ENCODE peak calls at places on chromosomes 2 and 18, in eight cellular contexts. P is K562, V is H1, O is HCT116, I is stomach, B is sigmoid colon, X is breast epithelium, G is spleen. C is an unnamed sample.

GRCh38 chr2:133884739-133885381 is 316.6 kb upstream of the NCKAP5 start:
- DNase-seq in G (no peak), B (no peak), O (no peak), V (peak; percentile 30), P (no peak), X (no peak), I (no peak), C (no peak)

GRCh38 chr2:74345272-74345943 is 2.2 kb upstream of the SLC4A5 start:
- DNase-seq in V (no peak), P (no peak), G (no peak), B (no peak), I (no peak), O (no peak), X (no peak), C (no peak)

GRCh38 chr18:35837922-35838496 is 134.5 kb upstream of the RMP24 start:
- DNase-seq in I (no peak), G (no peak), X (no peak), B (no peak), P (no peak), O (no peak), V (no peak), C (no peak)

GRCh38 chr2:200377774-200378336 is 71.4 kb downstream of the SPATS2L start:
- DNase-seq in I (peak; percentile 57), G (no peak), O (peak; percentile 57), B (no peak), X (no peak), P (peak; percentile 59), V (no peak), C (no peak)

GRCh38 chr2:101501443-101501842 is 26.5 kb upstream of the RFX8 start:
- DNase-seq in B (no peak), X (no peak), P (no peak), O (no peak), G (no peak), I (no peak), V (no peak), C (no peak)

GRCh38 chr2:6074303-6074702 is 382.1 kb downstream of the SOX11 start:
- DNase-seq in B (no peak), I (no peak), O (no peak), P (no peak), G (no peak), V (no peak), X (no peak), C (no peak)

GRCh38 chr18:43970656-43971055 is 693.4 kb upstream of the SYT4 start:
- DNase-seq in O (no peak), I (no peak), P (no peak), B (no peak), G (no peak), V (no peak), X (no peak), C (no peak)

GRCh38 chr2:134127496-134127895 is 126.4 kb upstream of the MGAT5 start:
- DNase-seq in V (no peak), I (no peak), B (no peak), P (no peak), G (no peak), X (no peak), O (no peak), C (no peak)

GRCh38 chr18:13716916-13717315 is 9.4 kb downstream of the FAM210A start:
- DNase-seq in I (no peak), P (no peak), O (no peak), B (no peak), G (no peak), V (no peak), X (no peak), C (no peak)

GRCh38 chr18:52531836-52532235 is 191.8 kb downstream of the DCC start:
- DNase-seq in X (no peak), P (no peak), O (no peak), G (no peak), B (no peak), V (no peak), I (no peak), C (no peak)

GRCh38 chr2:71700041-71700879 is 246.9 kb downstream of the DYSF start:
- DNase-seq in G (peak; percentile 59), X (peak; percentile 93), V (no peak), P (no peak), B (peak; percentile 59), I (no peak), O (no peak), C (no peak)

GRCh38 chr2:48209214-48209885 is 303.1 kb upstream of the FBXO11 start:
- DNase-seq in V (no peak), X (no peak), G (no peak), I (no peak), O (no peak), P (no peak), B (no peak), C (peak; percentile 62)

GRCh38 chr2:176729706-176730569 is 460.7 kb downstream of the MTX2 start:
- DNase-seq in I (no peak), P (no peak), V (no peak), B (no peak), O (no peak), G (no peak), X (peak; percentile 23), C (no peak)

GRCh38 chr18:47873625-47874024 is 56.8 kb downstream of the SMAD2 start:
- DNase-seq in P (no peak), X (no peak), G (no peak), O (no peak), V (no peak), B (no peak), I (no peak), C (no peak)

DNA sequence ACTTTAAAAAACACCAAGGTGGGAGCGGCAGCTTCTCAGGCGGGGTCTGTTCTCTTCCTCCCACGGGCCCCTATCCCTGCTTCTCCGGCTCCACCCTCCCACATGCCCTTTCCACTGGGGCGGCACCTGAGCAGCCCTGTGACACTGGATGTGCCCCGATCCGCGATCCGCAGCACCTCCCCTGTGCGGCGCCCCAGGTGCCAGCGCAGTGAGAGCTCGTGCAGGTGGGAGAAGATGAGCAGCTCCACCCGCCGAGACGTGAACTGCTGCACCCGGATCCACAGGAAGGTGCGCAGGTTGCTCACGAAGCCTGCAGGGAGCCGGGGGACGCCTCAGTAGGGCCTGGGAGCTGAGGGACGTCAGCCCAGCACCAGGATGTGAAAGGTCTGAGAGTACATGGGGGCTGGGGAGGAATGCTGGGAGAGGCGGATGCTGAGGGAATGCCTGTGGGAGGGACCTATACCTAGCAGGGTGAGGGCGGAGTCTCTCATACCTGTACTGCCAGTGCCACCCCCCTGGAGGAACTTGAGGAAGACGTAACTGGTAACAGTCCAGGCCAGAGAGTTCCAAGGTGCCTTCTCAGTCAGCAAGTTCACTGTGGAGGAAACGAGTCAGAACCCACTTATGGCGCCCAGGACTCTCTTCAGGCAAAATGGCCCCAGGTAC is 2.8 kb downstream of the ABCB6 start:
- DNase-seq in I (no peak), P (no peak), X (no peak), O (no peak), B (no peak), V (no peak), G (no peak), C (no peak)
- TF ChIP-seq POLR2A in I (no peak), P (no peak), X (no peak), O (no peak), B (no peak), V (no peak), G (no peak), C (no peak)

DNA sequence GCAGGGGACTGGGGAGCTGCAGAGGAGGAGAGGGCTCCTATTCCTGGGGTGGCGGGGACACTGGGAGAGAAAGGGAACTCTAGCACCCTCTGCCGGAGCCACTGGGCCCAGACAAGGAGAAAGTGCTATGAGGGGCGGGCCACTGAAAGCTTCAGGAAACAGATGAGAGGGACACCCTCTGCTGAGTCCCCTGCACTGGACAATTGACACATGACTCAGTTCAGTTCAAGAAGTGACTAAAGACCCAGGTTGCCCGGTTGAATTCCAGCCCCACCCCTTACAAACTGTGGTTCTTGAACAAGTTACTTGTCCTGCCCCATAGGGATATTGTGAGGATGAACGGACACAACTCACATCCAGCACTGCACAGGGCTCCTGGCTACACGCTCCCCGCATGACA is 5.0 kb downstream of the RUFY4 start:
- DNase-seq in V (peak; percentile 86), X (no peak), I (peak; percentile 47), P (peak; percentile 46), G (peak; percentile 85), O (peak; percentile 7), B (no peak), C (peak; percentile 90)
- TF ChIP-seq POLR2AphosphoS5 in V (no peak), X (no peak), I (no peak), P (no peak), G (no peak), O (no peak), B (no peak), C (no peak)

DNA sequence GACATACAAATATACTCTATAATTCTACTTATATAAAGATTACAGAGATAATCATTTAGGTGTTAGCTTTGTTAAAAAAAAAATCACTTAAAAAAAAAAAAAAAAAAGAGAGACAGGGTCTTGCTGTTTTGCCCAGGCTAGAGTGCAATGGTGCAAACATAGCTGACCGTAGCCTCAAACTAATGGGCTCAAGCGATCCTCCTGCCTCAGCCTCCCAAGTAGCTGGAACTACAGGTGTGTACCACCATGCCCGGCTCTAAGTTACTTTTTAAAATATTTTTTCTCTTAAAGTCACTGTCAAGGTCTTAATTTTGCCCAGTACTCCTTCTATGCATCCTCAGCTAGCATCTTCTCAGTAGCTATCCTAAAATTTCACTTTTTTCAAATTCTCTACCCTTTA is 77.2 kb upstream of the SLC25A52 start:
- DNase-seq in I (no peak), B (no peak), G (no peak), V (no peak), P (no peak), O (no peak), X (no peak), C (no peak)
- H3K36me3 ChIP-seq in I (peaks cover 82% of the 10 kb centered on the region), B (peaks cover 40% of the 10 kb centered on the region), G (peaks cover 9% of the 10 kb centered on the region), V (no peaks in the 10 kb centered on the region), P (peaks cover 68% of the 10 kb centered on the region), O (peaks cover 26% of the 10 kb centered on the region), X (peaks cover 12% of the 10 kb centered on the region), C (peaks cover 78% of the 10 kb centered on the region)

DNA sequence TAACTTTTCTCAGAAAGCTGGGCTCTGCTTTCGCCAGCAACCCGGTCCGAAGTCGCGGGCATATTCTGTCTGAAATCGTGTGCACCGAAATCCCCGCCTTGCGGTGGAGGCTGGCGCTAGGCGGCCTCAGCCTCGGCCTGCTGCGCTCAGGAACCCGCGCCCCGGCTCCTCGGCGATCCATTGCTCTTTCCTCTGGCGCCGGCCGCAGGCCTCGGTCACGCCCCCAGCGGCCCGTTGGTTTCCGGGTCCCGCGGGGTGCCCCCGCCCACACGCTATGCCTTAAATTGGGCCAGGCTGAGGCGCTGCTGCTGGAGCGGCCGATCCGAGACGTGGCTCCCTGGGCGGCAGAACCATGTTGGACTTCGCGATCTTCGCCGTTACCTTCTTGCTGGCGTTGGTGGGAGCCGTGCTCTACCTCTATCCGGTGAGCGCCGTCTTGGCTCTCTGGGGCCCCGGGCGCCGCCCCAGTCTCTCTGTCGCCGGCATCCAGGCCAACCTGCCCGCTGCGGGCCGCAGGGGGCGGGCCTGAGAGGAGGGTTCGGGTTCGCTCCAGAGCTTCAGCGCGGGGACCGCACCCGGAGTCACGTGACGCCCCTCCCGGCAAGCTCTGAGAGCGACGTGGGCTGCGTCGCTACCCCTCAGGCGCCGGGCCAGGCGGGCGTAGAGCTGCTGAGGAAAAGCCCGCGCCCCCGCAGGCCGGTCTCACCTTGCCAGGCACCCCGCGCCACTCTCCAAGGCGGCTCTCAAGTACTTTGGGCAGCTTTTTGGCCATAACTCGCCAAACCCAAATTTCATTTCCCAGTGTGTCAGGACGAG is at the start of gene CYP20A1:
- DNase-seq in X (peak; percentile 93), G (peak; percentile 100), V (peak; percentile 94), B (peak; percentile 98), I (peak; percentile 97), O (peak; percentile 89), P (peak; percentile 88), C (peak; percentile 98)
- TF ChIP-seq POLR2A in X (peak; percentile 38), G (peak; percentile 5), V (peak; percentile 95), B (peak; percentile 72), I (peak; percentile 83), O (peak; percentile 91), P (peak; percentile 97), C (peak; percentile 35)

C was measured in esophagus muscularis mucosa.